ENCODE peak calls at places on chromosomes 6 and 20, in seven cellular contexts. U is ELF-1; V is AG04450; B is stimulated activated CD4-positive, alpha-beta T cell treated with anti-CD3 and anti-CD28 coated beads, Interleukin-2, amount 100 ng/mL, for 48 hours; D is NAMALWA; C is activated CD4-positive, CD25-positive, alpha-beta regulatory T cell; P is cardiac muscle cell. S is an unnamed sample.

GRCh38 chr6:109793793-109794192 is 102.7 kb downstream of the FIG4 start:
- DNase-seq in U (no peak), V (peak; percentile 73), B (peak; percentile 9), D (peak; percentile 51), C (no peak), P (peak; percentile 93), S (no peak)

GRCh38 chr6:140371360-140371870 is 997.0 kb upstream of the CITED2 start:
- DNase-seq in U (no peak), V (no peak), B (no peak), D (no peak), C (no peak), P (no peak), S (no peak)

GRCh38 chr6:46421239-46421638 is 70.0 kb downstream of the RCAN2 start:
- DNase-seq in U (no peak), V (no peak), B (no peak), D (no peak), C (no peak), P (peak; percentile 12), S (no peak)

GRCh38 chr6:170004585-170005210 is 253.3 kb downstream of the ERMARD start:
- DNase-seq in U (no peak), V (no peak), B (no peak), D (no peak), C (no peak), P (no peak), S (no peak)

GRCh38 chr6:138231399-138231886 is 13.2 kb upstream of the PBOV1 start:
- DNase-seq in U (no peak), V (no peak), B (no peak), D (no peak), C (no peak), P (no peak), S (no peak)

GRCh38 chr6:154956771-154957522 is 38.2 kb upstream of the TIAM2 start:
- DNase-seq in U (no peak), V (no peak), B (no peak), D (no peak), C (no peak), P (no peak), S (no peak)

GRCh38 chr20:8589956-8590355 is 457.9 kb downstream of the PLCB1 start:
- DNase-seq in U (no peak), V (no peak), B (no peak), D (no peak), C (no peak), P (no peak), S (no peak)

GRCh38 chr6:46491201-46491788 is at the start of gene RCAN2:
- DNase-seq in U (peak; percentile 83), V (no peak), B (peak; percentile 13), D (peak; percentile 29), C (no peak), P (peak; percentile 17), S (no peak)

GRCh38 chr20:63320616-63321147 is 27.7 kb downstream of the COL20A1 start:
- DNase-seq in U (no peak), V (no peak), B (no peak), D (no peak), C (no peak), P (no peak), S (no peak)

GRCh38 chr6:34232901-34233300 is 3.8 kb upstream of the HMGA1 start:
- DNase-seq in U (peak; percentile 12), V (no peak), B (no peak), D (no peak), C (no peak), P (no peak), S (no peak)

GRCh38 chr20:10316582-10316981 is 98.0 kb downstream of the SNAP25 start:
- DNase-seq in U (no peak), V (no peak), B (no peak), D (peak; percentile 8), C (no peak), P (no peak), S (no peak)

GRCh38 chr6:53112404-53112803 is 36.2 kb downstream of the GCM1 start:
- DNase-seq in U (peak; percentile 52), V (no peak), B (no peak), D (no peak), C (no peak), P (no peak), S (no peak)

GRCh38 chr20:62133864-62134263 is 9.3 kb downstream of the PSMA7 start:
- DNase-seq in U (no peak), V (no peak), B (no peak), D (peak; percentile 36), C (no peak), P (no peak), S (no peak)

GRCh38 chr6:88165087-88165876 is 865 bp downstream of the CNR1 start:
- DNase-seq in U (no peak), V (no peak), B (no peak), D (peak; percentile 37), C (no peak), P (no peak), S (no peak)

GRCh38 chr6:7146079-7146828 is 38.5 kb downstream of the RREB1 start:
- DNase-seq in U (no peak), V (no peak), B (no peak), D (peak; percentile 47), C (no peak), P (peak; percentile 62), S (no peak)

GRCh38 chr20:20010639-20011500 is 6.3 kb upstream of the NAA20 start:
- DNase-seq in U (no peak), V (peak; percentile 56), B (no peak), D (no peak), C (no peak), P (peak; percentile 49), S (no peak)

GRCh38 chr6:40900791-40901190 is 138.2 kb downstream of the UNC5CL start:
- DNase-seq in U (no peak), V (no peak), B (no peak), D (no peak), C (no peak), P (no peak), S (no peak)

GRCh38 chr20:17565164-17565845 is 4.6 kb upstream of the DSTN start:
- DNase-seq in U (no peak), V (no peak), B (no peak), D (no peak), C (no peak), P (no peak), S (no peak)

GRCh38 chr6:19804362-19805145 is 32.6 kb upstream of the ID4 start:
- DNase-seq in U (peak; percentile 99), V (peak; percentile 93), B (peak; percentile 70), D (no peak), C (no peak), P (peak; percentile 99), S (no peak)

GRCh38 chr20:24118781-24119175 is 130.2 kb upstream of the GGTLC1 start:
- DNase-seq in U (no peak), V (no peak), B (no peak), D (no peak), C (no peak), P (peak; percentile 66), S (no peak)

GRCh38 chr6:49462071-49462470 is 982 bp downstream of the MMUT start:
- DNase-seq in U (no peak), V (no peak), B (no peak), D (peak; percentile 51), C (no peak), P (peak; percentile 9), S (no peak)

GRCh38 chr6:7846971-7847818 is 63.4 kb downstream of the TXNDC5 start:
- DNase-seq in U (no peak), V (peak; percentile 18), B (no peak), D (no peak), C (no peak), P (peak; percentile 75), S (no peak)

S was measured in CD8-positive, alpha-beta memory T cell.